ENCODE peak calls at places on chromosomes 5 and 9, in six cellular contexts. X is Ammon's horn; L is stimulated activated CD4-positive, alpha-beta T cell treated with anti-CD3 and anti-CD28 coated beads, Interleukin-2, amount 100 ng/mL, for 48 hours; U is NCI-H2171; R is occipital lobe; W is MV-4-11. O is an unnamed sample.

GRCh38 chr5:173564106-173564505 is 52.3 kb downstream of the BOD1 start:
- DNase-seq in X (no peak), L (no peak), U (no peak), R (no peak), W (no peak), O (no peak)

GRCh38 chr9:94259077-94259847 is at the start of gene ZNF169:
- DNase-seq in X (peak; percentile 95), L (peak; percentile 84), U (peak; percentile 62), R (peak; percentile 87), W (peak; percentile 86), O (peak; percentile 91)

GRCh38 chr9:131545003-131545785 is at the start of gene PRRT1B:
- DNase-seq in X (no peak), L (no peak), U (no peak), R (no peak), W (no peak), O (no peak)

GRCh38 chr5:600551-601541 is 11.3 kb upstream of the CEP72 start:
- DNase-seq in X (no peak), L (no peak), U (peak; percentile 23), R (no peak), W (no peak), O (no peak)

GRCh38 chr5:14830210-14831005 is 41.2 kb downstream of the ANKH start:
- DNase-seq in X (no peak), L (no peak), U (no peak), R (no peak), W (no peak), O (no peak)

GRCh38 chr5:141680751-141681201 is 1.3 kb downstream of the ARAP3 start:
- DNase-seq in X (no peak), L (no peak), U (no peak), R (no peak), W (no peak), O (no peak)

GRCh38 chr5:18281947-18282557 is 647.8 kb downstream of the TAF11L14 start:
- DNase-seq in X (peak; percentile 64), L (no peak), U (peak; percentile 80), R (no peak), W (peak; percentile 50), O (no peak)

GRCh38 chr5:112584781-112585180 is 152.9 kb upstream of the APC start:
- DNase-seq in X (no peak), L (no peak), U (no peak), R (no peak), W (no peak), O (no peak)

GRCh38 chr5:158032246-158032645 is 173.3 kb upstream of the CLINT1 start:
- DNase-seq in X (peak; percentile 25), L (no peak), U (no peak), R (no peak), W (no peak), O (no peak)

GRCh38 chr9:107388890-107389289 is 100.7 kb downstream of the KLF4 start:
- DNase-seq in X (no peak), L (no peak), U (no peak), R (no peak), W (no peak), O (no peak)

GRCh38 chr5:148966937-148967336 is 95.9 kb downstream of the SH3TC2 start:
- DNase-seq in X (no peak), L (no peak), U (no peak), R (no peak), W (no peak), O (no peak)